ENCODE peak calls at places on chromosomes 5 and 9, in four cellular contexts. Q, Y, Z and L are unnamed samples.

GRCh38 chr9:27784999-27785713 is 211.9 kb upstream of the C9orf72 start:
- DNase-seq in Q (no peak), Y (no peak), Z (no peak), L (no peak)

GRCh38 chr5:41794478-41794877 is 75.7 kb downstream of the OXCT1 start:
- DNase-seq in Q (peak; percentile 66), Y (peak; percentile 98), Z (no peak), L (peak; percentile 91)

GRCh38 chr9:128164332-128164885 is 4.3 kb downstream of the BBLN start:
- DNase-seq in Q (no peak), Y (peak; percentile 39), Z (no peak), L (peak; percentile 11)

GRCh38 chr9:21709464-21710058 is 92.9 kb upstream of the MTAP start:
- DNase-seq in Q (no peak), Y (peak; percentile 53), Z (no peak), L (peak; percentile 55)

GRCh38 chr9:26462213-26462612 is 430.4 kb downstream of the CAAP1 start:
- DNase-seq in Q (no peak), Y (no peak), Z (no peak), L (no peak)

GRCh38 chr5:160555836-160556660 is 134.4 kb downstream of the PTTG1 start:
- DNase-seq in Q (no peak), Y (no peak), Z (peak; percentile 58), L (peak; percentile 71)

GRCh38 chr5:67405101-67405364 is 208.4 kb upstream of the CD180 start:
- DNase-seq in Q (no peak), Y (no peak), Z (no peak), L (no peak)

GRCh38 chr5:172972557-172972956 is 11.0 kb upstream of the ATP6V0E1 start:
- DNase-seq in Q (no peak), Y (no peak), Z (no peak), L (no peak)

GRCh38 chr9:36470891-36471290 is 70.8 kb upstream of the RNF38 start:
- DNase-seq in Q (no peak), Y (peak; percentile 71), Z (peak; percentile 73), L (peak; percentile 66)

GRCh38 chr5:136040746-136041415 is 12.1 kb downstream of the TGFBI start:
- DNase-seq in Q (peak; percentile 83), Y (no peak), Z (no peak), L (no peak)

GRCh38 chr5:67211926-67212325 is 15.3 kb upstream of the CD180 start:
- DNase-seq in Q (peak; percentile 58), Y (peak; percentile 87), Z (no peak), L (peak; percentile 77)

GRCh38 chr5:56693220-56693579 is 122.1 kb upstream of the MAP3K1 start:
- DNase-seq in Q (no peak), Y (no peak), Z (no peak), L (no peak)

GRCh38 chr5:1824903-1825841 is 24.0 kb downstream of the NDUFS6 start:
- DNase-seq in Q (no peak), Y (no peak), Z (no peak), L (no peak)

GRCh38 chr5:10990626-10991025 is 229.6 kb upstream of the DAP start:
- DNase-seq in Q (no peak), Y (no peak), Z (no peak), L (no peak)

GRCh38 chr5:9124071-9124470 is 421.8 kb downstream of the SEMA5A start:
- DNase-seq in Q (no peak), Y (no peak), Z (no peak), L (no peak)

GRCh38 chr5:126568206-126568755 is 26.7 kb downstream of the ALDH7A1 start:
- DNase-seq in Q (no peak), Y (no peak), Z (no peak), L (no peak)

GRCh38 chr5:40988761-40989510 is 79.6 kb downstream of the C7 start:
- DNase-seq in Q (no peak), Y (peak; percentile 33), Z (no peak), L (no peak)

GRCh38 chr9:83964973-83965349 is 15.1 kb downstream of the HNRNPK start:
- DNase-seq in Q (no peak), Y (peak; percentile 41), Z (no peak), L (peak; percentile 52)

GRCh38 chr9:121369595-121370265 is at the start of gene STOM:
- DNase-seq in Q (no peak), Y (peak; percentile 83), Z (peak; percentile 88), L (peak; percentile 94)

GRCh38 chr5:160938532-160938931 is 86.5 kb upstream of the ATP10B start:
- DNase-seq in Q (peak; percentile 52), Y (no peak), Z (peak; percentile 74), L (no peak)

GRCh38 chr5:103847060-103847459 is 284.5 kb upstream of the NUDT12 start:
- DNase-seq in Q (no peak), Y (peak; percentile 65), Z (no peak), L (peak; percentile 8)

GRCh38 chr5:148398698-148399121 is 15.0 kb downstream of the FBXO38 start:
- DNase-seq in Q (peak; percentile 69), Y (no peak), Z (no peak), L (no peak)

GRCh38 chr5:177601577-177602457 is 1.9 kb downstream of the B4GALT7 start:
- DNase-seq in Q (no peak), Y (no peak), Z (no peak), L (no peak)

GRCh38 chr9:33172735-33173238 is 5.7 kb upstream of the B4GALT1 start:
- DNase-seq in Q (no peak), Y (no peak), Z (no peak), L (no peak)

GRCh38 chr5:143094087-143094511 is 309.4 kb downstream of the NR3C1 start:
- DNase-seq in Q (no peak), Y (peak; percentile 61), Z (no peak), L (peak; percentile 16)

GRCh38 chr9:87479801-87480201 is 17.9 kb upstream of the DAPK1 start:
- DNase-seq in Q (no peak), Y (no peak), Z (peak; percentile 64), L (peak; percentile 28)

GRCh38 chr5:173582198-173583092 is 34.0 kb downstream of the BOD1 start:
- DNase-seq in Q (no peak), Y (peak; percentile 36), Z (no peak), L (peak; percentile 39)

GRCh38 chr5:83662558-83662957 is 58.1 kb downstream of the HAPLN1 start:
- DNase-seq in Q (no peak), Y (no peak), Z (no peak), L (no peak)

GRCh38 chr9:125233678-125234077 is 7.5 kb downstream of the HSPA5 start:
- DNase-seq in Q (peak; percentile 67), Y (peak; percentile 100), Z (no peak), L (peak; percentile 97)

GRCh38 chr9:79152306-79152705 is 419.5 kb upstream of the TLE4 start:
- DNase-seq in Q (no peak), Y (no peak), Z (no peak), L (no peak)

GRCh38 chr5:168714046-168714445 is 134.9 kb upstream of the PANK3 start:
- DNase-seq in Q (no peak), Y (peak; percentile 47), Z (no peak), L (peak; percentile 26)

GRCh38 chr5:119049824-119050449 is 20.9 kb upstream of the DMXL1 start:
- DNase-seq in Q (no peak), Y (peak; percentile 80), Z (no peak), L (peak; percentile 87)

GRCh38 chr9:68973619-68974018 is 40.3 kb downstream of the PRKACG start:
- DNase-seq in Q (no peak), Y (no peak), Z (no peak), L (no peak)
- H3K4me3 ChIP-seq in Q (no peak overlapping the region), Y (no peak overlapping the region), Z (peak overlapping the region; percentile 47), L (no peak overlapping the region)

GRCh38 chr9:114271556-114272510 is 51.1 kb upstream of the ORM1 start:
- DNase-seq in Q (no peak), Y (peak; percentile 58), Z (peak; percentile 57), L (peak; percentile 70)
- TF ChIP-seq CTCF in Q (peak; percentile 29), Y (peak; percentile 52), Z (peak; percentile 42), L (peak; percentile 48)

GRCh38 chr9:76887951-76888350 is 18.0 kb downstream of the PRUNE2 start:
- DNase-seq in Q (no peak), Y (no peak), Z (no peak), L (no peak)

GRCh38 chr9:76883341-76883740 is 22.6 kb downstream of the PRUNE2 start:
- DNase-seq in Q (no peak), Y (no peak), Z (no peak), L (no peak)

GRCh38 chr9:76886318-76886717 is 19.6 kb downstream of the PRUNE2 start:
- DNase-seq in Q (no peak), Y (no peak), Z (no peak), L (no peak)

GRCh38 chr9:76884823-76885222 is 21.1 kb downstream of the PRUNE2 start:
- DNase-seq in Q (no peak), Y (no peak), Z (no peak), L (no peak)

DNA sequence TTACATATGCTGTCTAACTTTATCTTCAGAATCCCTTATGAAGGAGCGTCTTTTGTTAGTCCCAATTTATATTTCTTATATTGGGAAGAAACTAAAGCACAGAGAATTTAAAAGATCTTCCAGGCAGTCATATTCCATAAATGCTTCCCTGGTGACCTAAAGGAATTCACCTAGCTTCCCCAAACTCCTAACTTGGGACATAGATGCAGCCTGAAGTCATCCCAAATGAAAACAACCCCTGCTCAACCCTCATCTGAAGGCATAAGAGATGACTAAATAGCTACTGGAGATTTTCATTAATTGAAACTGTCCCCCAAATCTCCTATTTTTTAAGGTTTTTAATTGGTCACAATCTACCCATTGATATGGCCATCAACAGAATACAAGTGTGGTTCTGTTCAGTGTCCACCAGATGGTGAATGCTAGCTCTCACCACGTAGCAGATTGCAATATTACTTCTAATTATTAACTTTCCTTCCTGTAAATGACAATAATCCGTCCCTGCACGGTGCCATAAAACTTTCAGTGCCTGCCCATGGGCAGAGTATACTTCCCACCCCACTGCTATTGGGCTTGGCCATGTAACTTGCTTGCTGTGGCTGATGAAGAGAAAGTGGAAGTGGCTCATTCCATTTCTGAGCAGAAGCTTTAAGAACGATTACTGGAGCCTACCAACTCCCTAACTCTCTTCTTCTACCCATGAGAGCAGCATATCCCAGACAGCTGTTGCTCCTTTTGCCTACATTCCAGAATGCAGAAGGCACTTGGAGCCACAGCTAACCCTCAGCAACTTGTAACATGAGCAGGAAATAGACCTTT is 18.7 kb downstream of the PRUNE2 start:
- DNase-seq in Q (no peak), Y (no peak), Z (no peak), L (peak; percentile 51)
- H3K4me3 ChIP-seq in Q (no peak overlapping the region), Y (no peak overlapping the region), Z (no peak overlapping the region), L (peak overlapping the region; percentile 34)

DNA sequence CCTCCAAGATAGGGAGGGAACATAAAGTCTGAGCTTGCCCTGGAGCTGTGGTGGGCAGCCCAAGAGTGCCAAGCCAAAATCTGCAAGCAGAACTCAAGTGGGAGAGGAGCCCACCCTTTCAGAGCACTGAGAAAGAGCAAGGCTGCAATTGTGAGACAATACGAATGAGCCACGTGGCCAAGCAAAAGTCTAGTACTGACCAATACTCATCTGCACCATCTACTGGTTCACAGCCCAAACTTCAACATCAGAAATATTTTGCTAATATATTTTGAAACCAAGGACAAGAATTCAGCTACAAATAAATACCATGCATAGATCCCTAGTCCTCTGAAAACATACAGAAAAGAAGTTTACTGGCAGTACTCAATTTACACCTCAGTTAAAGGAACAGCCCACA is 696.2 kb upstream of the COX7C start:
- DNase-seq in Q (no peak), Y (no peak), Z (no peak), L (no peak)
- TF ChIP-seq CTCF in Q (peak; percentile 43), Y (no peak), Z (no peak), L (no peak)

GRCh38 chr5:38257236-38258036 is 923 bp upstream of the EGFLAM start:
- DNase-seq in Q (no peak), Y (no peak), Z (no peak), L (no peak)

GRCh38 chr5:38263983-38264382 is 5.6 kb downstream of the EGFLAM start:
- DNase-seq in Q (no peak), Y (no peak), Z (no peak), L (no peak)

GRCh38 chr5:38258037-38258318 is 381 bp upstream of the EGFLAM start:
- DNase-seq in Q (no peak), Y (no peak), Z (no peak), L (no peak)

GRCh38 chr5:38258319-38259061 is at the start of gene EGFLAM:
- DNase-seq in Q (no peak), Y (no peak), Z (no peak), L (no peak)

GRCh38 chr5:38259062-38259857 is 901 bp downstream of the EGFLAM start:
- DNase-seq in Q (no peak), Y (no peak), Z (no peak), L (no peak)
- H3K4me3 ChIP-seq in Q (no peak overlapping the region), Y (no peak overlapping the region), Z (peak overlapping the region; percentile 45), L (no peak overlapping the region)